ENCODE peak calls at places on chromosomes 6 and 20, in five cellular contexts. C is stimulated activated CD8-positive, alpha-beta memory T cell treated with anti-CD3 and anti-CD28 coated beads, Interleukin-7, amount 100 ng/mL, for 4 hours; N is fibroblast of lung; V is COR-L47; X is neural progenitor cell. A is an unnamed sample.

GRCh38 chr6:169838291-169839028 is 87.0 kb downstream of the ERMARD start:
- DNase-seq in N (no peak), V (no peak), C (no peak), X (no peak), A (no peak)

GRCh38 chr6:7165002-7165735 is 57.4 kb downstream of the RREB1 start:
- DNase-seq in V (peak), N (peak), C (no peak), X (no peak), A (no peak)

GRCh38 chr20:57547250-57547649 is 13.7 kb upstream of the PCK1 start:
- DNase-seq in N (peak), X (no peak), C (no peak), V (no peak), A (no peak)

GRCh38 chr6:129340983-129341382 is 369.0 kb downstream of the ARHGAP18 start:
- DNase-seq in N (peak), V (no peak), C (no peak), X (no peak), A (no peak)

GRCh38 chr20:49853640-49854039 is 41.0 kb downstream of the SLC9A8 start:
- DNase-seq in V (no peak), N (peak), C (no peak), X (no peak), A (peak)

GRCh38 chr6:169960891-169961611 is 209.6 kb downstream of the ERMARD start:
- DNase-seq in V (no peak), N (no peak), C (no peak), X (peak), A (no peak)

GRCh38 chr6:42604150-42604549 is 40.3 kb downstream of the UBR2 start:
- DNase-seq in N (no peak), C (no peak), X (no peak), V (no peak), A (no peak)

GRCh38 chr20:36919715-36920333 is 31.7 kb downstream of the SAMHD1 start:
- DNase-seq in N (peak), V (peak), C (no peak), X (peak), A (peak)

GRCh38 chr6:163935158-163935762 is 520.7 kb downstream of the QKI start:
- DNase-seq in X (no peak), C (no peak), N (no peak), V (no peak), A (no peak)

GRCh38 chr6:25193147-25193864 is 85.9 kb upstream of the CARMIL1 start:
- DNase-seq in C (no peak), X (no peak), N (peak), V (no peak), A (peak)

GRCh38 chr6:137631323-137631722 is 137.1 kb upstream of the OLIG3 start:
- DNase-seq in N (no peak), V (no peak), C (no peak), X (peak), A (peak)